ENCODE peak calls at places on chromosomes 12 and 14, in five cellular contexts. O is A549, W is K562, K is WTC11, S is HepG2. Z is an unnamed sample.

GRCh38 chr14:26863736-26864135 is 265.9 kb upstream of the NOVA1 start:
- DNase-seq in O (no peak), S (no peak), W (no peak), K (no peak), Z (peak)

GRCh38 chr12:103841690-103842584 is 903 bp upstream of the NT5DC3 start:
- DNase-seq in W (peak), K (peak), O (peak), S (peak), Z (peak)

GRCh38 chr12:46443594-46444263 is 71.2 kb upstream of the SLC38A2 start:
- DNase-seq in W (no peak), K (no peak), S (no peak), O (no peak), Z (no peak)

GRCh38 chr12:87509233-87509820 is 519.9 kb downstream of the C12orf50 start:
- DNase-seq in S (no peak), O (peak), K (no peak), W (no peak), Z (peak)

GRCh38 chr14:49552630-49553029 is 33.5 kb downstream of the RPS29 start:
- DNase-seq in S (no peak), K (no peak), W (no peak), O (no peak), Z (no peak)

GRCh38 chr12:50056629-50056976 is 793 bp upstream of the ASIC1 start:
- DNase-seq in O (no peak), W (no peak), S (no peak), K (no peak), Z (no peak)

GRCh38 chr12:96177013-96177412 is 17.2 kb upstream of the ELK3 start:
- DNase-seq in O (no peak), S (no peak), K (no peak), W (no peak), Z (peak)

GRCh38 chr12:46260913-46261476 is 7.8 kb downstream of the SLC38A1 start:
- DNase-seq in S (no peak), W (no peak), K (no peak), O (no peak), Z (no peak)

GRCh38 chr12:29088611-29089219 is 60.4 kb upstream of the FAR2 start:
- DNase-seq in K (no peak), O (peak), W (peak), S (peak), Z (peak)

GRCh38 chr14:68104518-68104917 is 284.9 kb downstream of the RAD51B start:
- DNase-seq in W (no peak), O (no peak), K (no peak), S (peak), Z (no peak)

GRCh38 chr14:102185360-102185759 is 45.7 kb downstream of the WDR20 start:
- DNase-seq in S (peak), K (no peak), W (no peak), O (peak), Z (no peak)

GRCh38 chr12:113232787-113233585 is 11.7 kb downstream of the TPCN1 start:
- DNase-seq in S (no peak), K (peak), W (no peak), O (no peak), Z (no peak)

GRCh38 chr12:71069317-71069716 is 88.5 kb downstream of the TSPAN8 start:
- DNase-seq in K (no peak), S (no peak), W (no peak), O (no peak), Z (no peak)

GRCh38 chr12:57898308-57898970 is 42.9 kb upstream of the ATP23 start:
- DNase-seq in K (no peak), W (no peak), S (no peak), O (no peak), Z (peak)

GRCh38 chr12:87848248-87848868 is 180.8 kb downstream of the C12orf50 start:
- DNase-seq in S (peak), K (no peak), O (peak), W (peak), Z (peak)

GRCh38 chr14:20697273-20698017 is 8.9 kb downstream of the ANG start:
- DNase-seq in S (peak), W (peak), O (peak), K (peak), Z (peak)

GRCh38 chr14:68124885-68125731 is 305.5 kb downstream of the RAD51B start:
- DNase-seq in S (peak), K (no peak), W (no peak), O (peak), Z (no peak)

GRCh38 chr14:22839159-22839779 is 2.9 kb downstream of the MMP14 start:
- DNase-seq in O (no peak), S (no peak), K (no peak), W (no peak), Z (no peak)

GRCh38 chr12:19898009-19898408 is 458.7 kb downstream of the AEBP2 start:
- DNase-seq in S (no peak), K (no peak), O (no peak), W (no peak), Z (no peak)

GRCh38 chr12:123973552-123974341 is 732 bp downstream of the ZNF664 start:
- DNase-seq in S (peak), K (peak), W (peak), O (peak), Z (peak)

GRCh38 chr12:104953323-104953722 is 4.8 kb downstream of the SLC41A2 start:
- DNase-seq in O (no peak), W (peak), K (no peak), S (no peak), Z (peak)

GRCh38 chr12:31591308-31591901 is 469 bp upstream of the DENND5B start:
- DNase-seq in W (peak), K (no peak), O (peak), S (no peak), Z (peak)

GRCh38 chr12:49160415-49160814 is 28.5 kb downstream of the TUBA1A start:
- DNase-seq in O (no peak), W (peak), S (no peak), K (no peak), Z (no peak)

GRCh38 chr12:43104524-43104923 is 447.5 kb downstream of the ADAMTS20 start:
- DNase-seq in K (no peak), O (no peak), S (no peak), W (no peak), Z (no peak)

GRCh38 chr14:101575581-101575980 is 14.3 kb downstream of the DIO3 start:
- DNase-seq in K (peak), W (no peak), S (no peak), O (no peak), Z (no peak)

GRCh38 chr14:100676089-100676685 is 50.5 kb upstream of the DLK1 start:
- DNase-seq in W (peak), S (no peak), O (no peak), K (no peak), Z (no peak)

GRCh38 chr14:39265741-39266588 is 32.2 kb downstream of the MIA2 start:
- DNase-seq in S (no peak), W (peak), K (no peak), O (no peak), Z (peak)

GRCh38 chr14:71665157-71665556 is 267.1 kb upstream of the RGS6 start:
- DNase-seq in K (no peak), W (no peak), S (no peak), O (no peak), Z (peak)

GRCh38 chr14:88488081-88488480 is 66.7 kb downstream of the PTPN21 start:
- DNase-seq in S (no peak), K (no peak), W (peak), O (no peak), Z (no peak)

GRCh38 chr12:54558311-54558710 is 8.9 kb downstream of the PDE1B start:
- DNase-seq in W (no peak), S (no peak), O (no peak), K (no peak), Z (no peak)

GRCh38 chr14:44316647-44317432 is 190.2 kb downstream of the FSCB start:
- DNase-seq in K (no peak), S (peak), W (peak), O (peak), Z (peak)

GRCh38 chr12:31324116-31324844 is 1.7 kb downstream of the SINHCAF start:
- DNase-seq in K (peak), S (peak), O (peak), W (peak), Z (peak)

GRCh38 chr12:16573652-16574077 is 32.3 kb downstream of the LMO3 start:
- DNase-seq in K (peak), O (no peak), S (peak), W (no peak), Z (no peak)

GRCh38 chr14:96098309-96098998 is 59.3 kb downstream of the C14orf132 start:
- DNase-seq in K (peak), S (peak), O (peak), W (peak), Z (peak)

GRCh38 chr12:54428050-54429013 is 9.3 kb upstream of the ITGA5 start:
- DNase-seq in K (peak), W (peak), S (no peak), O (no peak), Z (peak)

GRCh38 chr12:54879132-54879531 is 24.8 kb downstream of the MUCL1 start:
- DNase-seq in W (no peak), S (no peak), O (no peak), K (no peak), Z (no peak)

GRCh38 chr12:5511644-5512584 is 80.0 kb downstream of the NTF3 start:
- DNase-seq in O (peak), W (peak), K (peak), S (no peak), Z (peak)

GRCh38 chr12:82687020-82687951 is 580 bp downstream of the TMTC2 start:
- DNase-seq in O (peak), S (no peak), W (peak), K (peak), Z (no peak)

GRCh38 chr14:92990456-92991430 is 67.8 kb downstream of the CHGA start:
- DNase-seq in O (no peak), W (no peak), S (no peak), K (no peak), Z (no peak)
- TF ChIP-seq MAX in O (no peak), W (no peak), S (no peak), K (no peak), Z (no peak)

GRCh38 chr12:6635856-6636521 is at the start of gene LPAR5:
- DNase-seq in W (peak), S (no peak), O (peak), K (peak), Z (no peak)

GRCh38 chr12:6635375-6635855 is 344 bp downstream of the LPAR5 start:
- DNase-seq in O (no peak), K (no peak), W (peak), S (no peak), Z (no peak)

GRCh38 chr12:6630696-6631095 is 5.1 kb downstream of the LPAR5 start:
- DNase-seq in W (no peak), O (no peak), K (no peak), S (no peak), Z (no peak)

GRCh38 chr12:6631549-6631961 is 4.2 kb downstream of the LPAR5 start:
- DNase-seq in K (no peak), S (no peak), O (no peak), W (no peak), Z (no peak)

GRCh38 chr12:6632026-6632978 is 3.5 kb downstream of the LPAR5 start:
- DNase-seq in W (peak), K (no peak), O (no peak), S (no peak), Z (no peak)
- TF ChIP-seq MAX in W (no peak), K (no peak), O (no peak), S (no peak), Z (no peak)

GRCh38 chr12:127270193-127270592 is 996.8 kb upstream of the TMEM132C start:
- DNase-seq in O (no peak), S (no peak), W (no peak), K (no peak), Z (no peak)

GRCh38 chr12:127271776-127272175 is 995.2 kb upstream of the TMEM132C start:
- DNase-seq in S (no peak), W (no peak), K (no peak), O (no peak), Z (no peak)

GRCh38 chr12:127267128-127267527 is 999.8 kb upstream of the TMEM132C start:
- DNase-seq in S (no peak), O (no peak), W (no peak), K (no peak), Z (no peak)

GRCh38 chr12:127263621-127264020 is 1003.3 kb upstream of the TMEM132C start:
- DNase-seq in O (no peak), W (no peak), S (no peak), K (no peak), Z (no peak)

DNA sequence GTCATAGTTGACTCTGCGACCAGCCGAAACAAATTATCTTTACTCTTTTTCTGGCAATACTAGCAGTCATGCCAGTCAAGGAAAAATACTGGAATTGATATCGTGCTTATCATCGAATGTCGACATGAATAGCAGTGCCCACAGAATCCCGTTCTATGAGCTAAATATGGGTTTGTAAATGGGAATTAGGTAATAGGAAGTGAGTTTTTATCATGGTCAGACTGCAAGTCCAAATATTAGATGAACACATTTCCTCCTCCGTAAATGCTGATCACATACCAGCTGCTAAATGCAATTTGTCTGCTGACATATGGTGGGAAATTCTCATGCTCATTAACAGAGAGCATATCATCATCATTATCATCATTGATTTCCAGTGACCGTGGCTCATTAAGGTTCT is 998.8 kb upstream of the TMEM132C start:
- DNase-seq in W (no peak), O (no peak), S (no peak), K (no peak), Z (no peak)
- TF ChIP-seq MAX in W (no peak), O (no peak), S (no peak), K (no peak), Z (no peak)

GRCh38 chr12:131910302-131911110 is 16.1 kb downstream of the ULK1 start:
- DNase-seq in W (no peak), O (no peak), S (no peak), K (no peak), Z (no peak)
- TF ChIP-seq MAX in W (no peak), O (no peak), S (no peak), K (no peak), Z (no peak)

GRCh38 chr14:93085916-93086315 is 29.8 kb downstream of the ITPK1 start:
- DNase-seq in K (no peak), O (no peak), W (no peak), S (no peak), Z (no peak)
- TF ChIP-seq MAX in K (no peak), O (no peak), W (no peak), S (no peak), Z (no peak)

GRCh38 chr14:89927466-89927865 is 27.1 kb downstream of the EFCAB11 start:
- DNase-seq in W (no peak), S (no peak), K (no peak), O (no peak), Z (peak)
- TF ChIP-seq MAX in W (no peak), S (no peak), K (no peak), O (no peak), Z (no peak)

GRCh38 chr14:90531497-90531896 is 134.7 kb downstream of the CALM1 start:
- DNase-seq in O (no peak), W (no peak), S (no peak), K (no peak), Z (no peak)
- TF ChIP-seq MAX in O (no peak), W (no peak), S (no peak), K (no peak), Z (no peak)

DNA sequence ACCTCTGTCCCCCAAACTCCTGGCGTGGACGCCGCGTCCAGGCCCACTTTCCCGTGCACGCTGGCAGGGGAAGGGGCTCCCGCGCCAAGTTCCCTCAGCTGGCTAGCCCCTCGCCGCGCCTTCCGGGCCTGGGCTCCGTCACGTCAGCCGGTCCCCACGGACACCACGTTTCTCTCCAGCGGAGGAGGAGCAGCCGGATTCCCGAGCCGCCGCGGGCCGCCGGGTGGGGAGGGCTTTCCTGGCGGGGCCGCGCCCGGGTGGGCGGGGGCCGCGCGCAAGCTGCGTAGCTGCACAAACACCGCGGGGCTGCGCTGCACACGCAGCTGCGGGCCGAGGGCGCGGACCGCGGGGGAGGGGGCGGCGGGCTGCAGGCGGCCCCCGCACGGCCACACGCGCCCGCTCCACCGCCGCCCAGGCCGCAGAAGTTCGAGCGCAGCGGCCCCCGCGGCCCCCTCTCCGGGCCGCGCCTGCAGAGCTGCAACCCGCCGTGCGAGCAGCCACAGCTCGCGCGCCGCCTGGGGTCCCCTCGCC is 45.1 kb upstream of the PNMA1 start:
- DNase-seq in W (peak), S (no peak), O (no peak), K (no peak), Z (peak)
- TF ChIP-seq MAX in W (no peak), S (peak), O (no peak), K (no peak), Z (no peak)

DNA sequence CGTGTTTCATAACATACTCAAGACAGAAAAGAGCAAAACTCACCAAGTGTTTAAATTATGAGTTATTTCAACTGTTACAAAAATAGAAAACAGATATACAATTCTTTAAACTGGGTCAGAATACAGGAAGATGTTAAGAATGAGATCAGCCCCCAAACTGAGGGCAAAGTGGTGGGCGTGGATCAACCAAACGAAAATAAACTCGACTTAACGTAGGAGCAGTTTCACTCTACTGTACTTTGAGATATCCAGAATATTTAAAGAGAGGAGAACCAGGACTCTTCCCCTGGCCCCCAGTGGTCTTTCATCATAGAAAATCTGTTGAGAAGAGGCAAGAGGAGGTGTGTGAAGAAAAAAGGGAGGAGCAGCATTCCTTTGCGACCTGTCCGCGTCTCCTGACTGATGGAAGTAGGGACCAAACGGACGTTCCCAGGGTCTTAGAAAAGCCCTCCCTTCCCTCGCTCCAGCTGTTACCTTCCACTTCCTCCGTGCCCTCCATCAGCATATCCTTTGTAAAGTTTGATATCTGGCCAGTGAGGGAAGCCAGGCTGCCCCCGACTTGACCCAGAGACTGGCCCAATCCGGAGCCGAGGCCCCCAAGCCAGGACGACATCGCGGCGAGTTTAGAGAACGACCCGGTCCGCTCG is 663 bp downstream of the TRIP11 start:
- DNase-seq in K (peak), O (peak), W (peak), S (peak), Z (peak)
- TF ChIP-seq MAX in K (no peak), O (no peak), W (no peak), S (no peak), Z (no peak)